ENCODE peak calls at places on chromosomes 12 and 14, in four cellular contexts. E is tibial artery, D is pancreas, P is stomach. S is an unnamed sample.

GRCh38 chr14:58501214-58501816 is 73.8 kb downstream of the KIAA0586 start:
- DNase-seq in E (no peak), D (no peak), P (no peak), S (peak)

GRCh38 chr14:89973234-89973823 is 17.6 kb downstream of the TDP1 start:
- DNase-seq in E (peak), D (peak), P (peak), S (peak)

GRCh38 chr14:96567289-96567899 is 65.2 kb downstream of the PAPOLA start:
- DNase-seq in E (no peak), D (no peak), P (no peak), S (no peak)

GRCh38 chr12:100661300-100661951 is 87.9 kb downstream of the GAS2L3 start:
- DNase-seq in E (no peak), D (no peak), P (no peak), S (no peak)

GRCh38 chr12:109962388-109962787 is 33.8 kb downstream of the GIT2 start:
- DNase-seq in E (no peak), D (no peak), P (no peak), S (no peak)

GRCh38 chr14:101579372-101580080 is 18.2 kb downstream of the DIO3 start:
- DNase-seq in E (no peak), D (no peak), P (no peak), S (peak)

GRCh38 chr12:71125515-71125914 is 32.3 kb downstream of the TSPAN8 start:
- DNase-seq in E (no peak), D (no peak), P (no peak), S (no peak)

GRCh38 chr14:93977790-93978581 is 1.6 kb upstream of the ASB2 start:
- DNase-seq in E (no peak), D (no peak), P (no peak), S (peak)

GRCh38 chr12:19529933-19530630 is 90.8 kb downstream of the AEBP2 start:
- DNase-seq in E (no peak), D (no peak), P (no peak), S (no peak)

GRCh38 chr14:91119556-91120311 is 5.9 kb downstream of the DGLUCY start:
- DNase-seq in E (no peak), D (no peak), P (peak), S (no peak)

GRCh38 chr14:24110060-24110459 is 4.5 kb upstream of the DCAF11 start:
- DNase-seq in E (no peak), D (no peak), P (no peak), S (no peak)

GRCh38 chr12:104223599-104224168 is 8.1 kb downstream of the TXNRD1 start:
- DNase-seq in E (no peak), D (no peak), P (no peak), S (no peak)

GRCh38 chr12:57047981-57048380 is 1.9 kb downstream of the MYO1A start:
- DNase-seq in E (no peak), D (no peak), P (no peak), S (no peak)

GRCh38 chr12:65699251-65699650 is 125.0 kb upstream of the HMGA2 start:
- DNase-seq in E (no peak), D (no peak), P (no peak), S (no peak)

GRCh38 chr12:60847281-60847680 is 1251.5 kb downstream of the SLC16A7 start:
- DNase-seq in E (no peak), D (no peak), P (no peak), S (no peak)

GRCh38 chr12:129847063-129847462 is 56.8 kb downstream of the TMEM132D start:
- DNase-seq in E (no peak), D (no peak), P (no peak), S (no peak)

GRCh38 chr14:61812347-61813100 is 50.3 kb downstream of the SNAPC1 start:
- DNase-seq in E (no peak), D (peak), P (no peak), S (no peak)

GRCh38 chr12:57740656-57741412 is 2.3 kb upstream of the AGAP2 start:
- DNase-seq in E (no peak), D (no peak), P (no peak), S (no peak)

GRCh38 chr12:105167346-105167745 is 59.8 kb downstream of the WASHC4 start:
- DNase-seq in E (no peak), D (no peak), P (no peak), S (no peak)

GRCh38 chr14:73261075-73261474 is 23.8 kb downstream of the PAPLN start:
- DNase-seq in E (no peak), D (no peak), P (no peak), S (no peak)

GRCh38 chr12:130879781-130880389 is 8.0 kb downstream of the RAN start:
- DNase-seq in E (no peak), D (no peak), P (no peak), S (no peak)

GRCh38 chr12:126051611-126052107 is 986.4 kb downstream of the AACS start:
- DNase-seq in E (no peak), D (no peak), P (no peak), S (no peak)

GRCh38 chr12:87661770-87662402 is 367.3 kb downstream of the C12orf50 start:
- DNase-seq in E (no peak), D (no peak), P (no peak), S (no peak)
- H3K4me3 ChIP-seq in E (no peak), D (no peak), P (peak), S (peak)

DNA sequence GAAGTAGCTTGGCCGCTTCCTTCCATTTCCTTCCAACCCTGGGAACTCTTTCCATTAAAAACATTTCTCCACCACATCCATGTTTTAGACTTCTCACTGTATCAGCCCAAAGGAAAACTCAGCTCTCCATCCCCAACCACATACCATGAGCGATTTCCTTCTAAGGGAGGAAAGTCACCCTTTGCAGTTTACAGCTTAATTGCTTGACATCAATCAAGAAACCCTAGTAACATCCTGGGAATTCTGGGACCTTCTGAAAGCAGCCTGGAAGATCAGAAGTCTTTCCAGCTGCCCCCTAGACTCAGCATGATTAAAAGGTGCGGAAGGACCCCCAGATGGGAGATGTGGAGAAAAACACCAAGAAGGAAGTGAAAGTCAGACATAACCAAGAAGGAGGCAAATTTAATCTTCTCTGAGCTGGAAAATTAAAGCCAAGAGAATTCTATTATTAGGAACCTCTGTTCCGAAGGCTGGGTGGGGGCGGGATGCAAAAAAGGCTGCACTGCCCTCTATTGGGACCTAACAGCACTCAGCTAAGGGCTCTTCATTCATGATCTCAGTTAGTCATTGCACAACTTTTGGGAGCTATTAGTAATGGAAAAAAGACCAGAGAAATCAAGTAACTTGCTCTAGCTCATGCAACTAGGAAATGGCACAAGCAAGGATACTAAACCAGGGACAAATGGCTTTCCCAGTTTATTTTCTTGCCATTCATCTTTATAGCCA is 73.2 kb upstream of the PLXNC1 start:
- DNase-seq in E (peak), D (no peak), P (peak), S (peak)
- H3K4me3 ChIP-seq in E (peak), D (no peak), P (no peak), S (no peak)

DNA sequence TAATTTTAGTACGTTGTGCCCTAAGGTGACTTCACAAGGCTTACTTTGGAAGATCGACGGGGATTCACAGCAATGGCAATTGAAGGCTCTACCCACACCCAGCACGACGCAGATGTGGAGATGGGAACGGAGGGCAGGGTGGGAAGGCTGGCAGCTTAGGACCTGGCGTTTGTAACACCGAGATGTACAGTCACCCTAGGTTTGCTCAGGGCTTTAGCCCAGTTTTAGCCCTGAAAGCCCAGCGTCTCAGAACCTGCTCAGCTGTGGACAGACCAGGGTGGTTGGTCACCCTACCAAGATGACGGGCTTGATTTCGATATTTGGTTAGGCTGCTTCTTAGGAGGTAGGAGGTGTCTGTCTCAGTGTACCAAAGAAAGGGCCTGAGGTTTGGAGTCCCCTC is 100.5 kb upstream of the MED13L start:
- DNase-seq in E (no peak), D (no peak), P (no peak), S (no peak)
- H3K4me3 ChIP-seq in E (no peak), D (no peak), P (no peak), S (no peak)

DNA sequence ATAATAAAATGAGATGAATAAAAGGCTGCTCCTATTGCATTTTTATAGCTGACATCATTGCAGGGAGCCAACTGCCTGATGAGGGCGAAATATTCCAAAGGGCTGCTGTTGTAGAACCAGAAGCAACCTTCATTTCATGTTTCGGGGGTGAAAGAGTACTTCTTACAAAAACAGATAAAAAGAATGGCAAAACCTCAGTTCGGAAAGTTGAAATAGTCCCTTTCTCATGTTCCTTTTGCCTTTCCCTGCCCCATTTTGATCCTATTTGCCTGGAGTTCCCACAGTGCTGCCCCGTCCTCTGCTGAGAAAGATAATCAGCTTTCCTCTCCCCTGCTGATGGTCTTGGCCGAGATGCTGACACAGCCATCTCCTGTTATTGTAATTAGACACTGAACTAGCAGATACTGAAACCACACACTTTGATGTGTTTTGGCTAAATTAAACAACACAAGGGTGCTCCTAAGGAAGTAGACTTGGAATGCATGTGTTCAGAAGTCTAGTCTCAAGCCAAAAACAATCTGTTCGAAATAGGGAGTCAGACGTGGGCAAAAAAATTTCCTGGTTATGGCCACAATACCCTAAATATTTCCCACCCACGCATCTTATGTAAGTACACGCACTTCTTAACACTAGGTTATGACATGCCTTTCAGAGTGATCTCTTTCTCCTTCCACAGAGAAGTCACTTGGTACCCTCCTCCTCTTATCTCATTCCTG is 117.2 kb downstream of the PPM1H start:
- DNase-seq in E (no peak), D (no peak), P (no peak), S (no peak)
- H3K4me3 ChIP-seq in E (peak), D (no peak), P (no peak), S (no peak)